ENCODE peak calls at places on chromosomes 12 and 14, in eight cellular contexts. Z is WTC11; D is AG09319; L is stromal cell of bone marrow; C is stimulated activated CD8-positive, alpha-beta memory T cell treated with anti-CD3 and anti-CD28 coated beads, Interleukin-15, amount 100 ng/mL, for 1 hour; F is AG10803; N is GM23248; Y is NCI-H1092. V is an unnamed sample.

GRCh38 chr12:7078163-7078562 is 14.1 kb downstream of the C1R start:
- DNase-seq in Z (no peak), D (no peak), L (no peak), C (no peak), F (no peak), N (no peak), Y (no peak), V (no peak)

GRCh38 chr12:113758165-113758924 is 207.8 kb downstream of the RBM19 start:
- DNase-seq in Z (no peak), D (no peak), L (no peak), C (no peak), F (no peak), N (no peak), Y (no peak), V (no peak)

GRCh38 chr12:51020448-51021182 is 5.6 kb downstream of the SLC11A2 start:
- DNase-seq in Z (no peak), D (no peak), L (no peak), C (no peak), F (no peak), N (no peak), Y (no peak), V (no peak)

GRCh38 chr12:119669744-119670472 is 2.0 kb downstream of the PRKAB1 start:
- DNase-seq in Z (no peak), D (no peak), L (no peak), C (no peak), F (no peak), N (no peak), Y (no peak), V (no peak)

GRCh38 chr12:39389399-39390150 is 53.3 kb downstream of the KIF21A start:
- DNase-seq in Z (no peak), D (no peak), L (no peak), C (no peak), F (no peak), N (no peak), Y (no peak), V (no peak)

GRCh38 chr14:105204206-105204930 is 23.3 kb upstream of the NUDT14 start:
- DNase-seq in Z (no peak), D (no peak), L (no peak), C (no peak), F (peak; percentile 12), N (peak; percentile 60), Y (no peak), V (peak; percentile 38)

GRCh38 chr12:113298861-113299545 is 35.9 kb downstream of the SLC8B1 start:
- DNase-seq in Z (no peak), D (no peak), L (no peak), C (no peak), F (peak; percentile 47), N (peak; percentile 62), Y (peak; percentile 44), V (peak; percentile 23)

GRCh38 chr12:115632323-115632722 is 645.2 kb downstream of the MED13L start:
- DNase-seq in Z (no peak), D (no peak), L (no peak), C (no peak), F (peak; percentile 12), N (peak; percentile 37), Y (no peak), V (peak; percentile 40)

GRCh38 chr12:12172106-12172511 is 94.7 kb downstream of the LRP6 start:
- DNase-seq in Z (no peak), D (no peak), L (peak; percentile 48), C (no peak), F (peak; percentile 80), N (peak; percentile 46), Y (no peak), V (peak; percentile 40)

GRCh38 chr12:106282457-106283097 is 20.0 kb upstream of the TCP11L2 start:
- DNase-seq in Z (peak; percentile 30), D (no peak), L (peak; percentile 40), C (peak; percentile 23), F (peak; percentile 65), N (peak; percentile 77), Y (no peak), V (peak; percentile 71)

GRCh38 chr14:32050839-32051238 is 26.3 kb upstream of the ARHGAP5 start:
- DNase-seq in Z (no peak), D (no peak), L (no peak), C (no peak), F (no peak), N (no peak), Y (no peak), V (no peak)

GRCh38 chr12:98821849-98822248 is 176.8 kb downstream of the APAF1 start:
- DNase-seq in Z (no peak), D (no peak), L (no peak), C (no peak), F (no peak), N (no peak), Y (no peak), V (peak; percentile 4)

V was measured in cardiac fibroblast.